ENCODE peak calls at places on chromosomes 1 and 21, in seven cellular contexts. One of them, this sample, is unnamed.

GRCh38 chr1:84286071-84286470 is 15.4 kb upstream of the SAMD13 start:
- DNase-seq in A673: no peak
- DNase-seq in aorta: no peak
- DNase-seq in CD8-positive, alpha-beta memory T cell: no peak
- DNase-seq in ovary: no peak
- DNase-seq in CD8-positive, alpha-beta T cell: no peak
- DNase-seq in SK-N-SH: no peak
- DNase-seq in this sample: no peak

GRCh38 chr1:159829822-159830455 is 3.3 kb downstream of the SLAMF8 start:
- DNase-seq in CD8-positive, alpha-beta memory T cell: no peak
- DNase-seq in aorta: no peak
- DNase-seq in ovary: peak; percentile 27
- DNase-seq in SK-N-SH: no peak
- DNase-seq in CD8-positive, alpha-beta T cell: no peak
- DNase-seq in A673: no peak
- DNase-seq in this sample: no peak

GRCh38 chr1:235160395-235160964 is 570 bp downstream of the RBM34 start:
- DNase-seq in aorta: no peak
- DNase-seq in ovary: no peak
- DNase-seq in SK-N-SH: no peak
- DNase-seq in CD8-positive, alpha-beta memory T cell: no peak
- DNase-seq in CD8-positive, alpha-beta T cell: no peak
- DNase-seq in A673: peak; percentile 31
- DNase-seq in this sample: no peak

GRCh38 chr21:27513825-27514224 is 546.9 kb upstream of the ADAMTS5 start:
- DNase-seq in CD8-positive, alpha-beta memory T cell: no peak
- DNase-seq in A673: no peak
- DNase-seq in aorta: no peak
- DNase-seq in SK-N-SH: no peak
- DNase-seq in CD8-positive, alpha-beta T cell: no peak
- DNase-seq in ovary: no peak
- DNase-seq in this sample: no peak

GRCh38 chr1:36223373-36223995 is 759 bp upstream of the THRAP3 start:
- DNase-seq in SK-N-SH: peak; percentile 37
- DNase-seq in CD8-positive, alpha-beta T cell: no peak
- DNase-seq in A673: peak; percentile 37
- DNase-seq in ovary: no peak
- DNase-seq in CD8-positive, alpha-beta memory T cell: peak; percentile 3
- DNase-seq in aorta: no peak
- DNase-seq in this sample: peak; percentile 63

GRCh38 chr1:24765308-24765988 is 20.2 kb downstream of the CLIC4 start:
- DNase-seq in CD8-positive, alpha-beta memory T cell: no peak
- DNase-seq in SK-N-SH: peak; percentile 36
- DNase-seq in aorta: no peak
- DNase-seq in ovary: no peak
- DNase-seq in CD8-positive, alpha-beta T cell: no peak
- DNase-seq in A673: peak; percentile 66
- DNase-seq in this sample: no peak

GRCh38 chr1:27011058-27011764 is 1.4 kb downstream of the TENT5B start:
- DNase-seq in CD8-positive, alpha-beta T cell: no peak
- DNase-seq in SK-N-SH: no peak
- DNase-seq in A673: peak; percentile 74
- DNase-seq in ovary: peak; percentile 66
- DNase-seq in aorta: peak; percentile 93
- DNase-seq in CD8-positive, alpha-beta memory T cell: no peak
- DNase-seq in this sample: peak; percentile 49

GRCh38 chr1:9755441-9755995 is 68.2 kb downstream of the CLSTN1 start:
- DNase-seq in aorta: peak; percentile 25
- DNase-seq in ovary: no peak
- DNase-seq in CD8-positive, alpha-beta memory T cell: no peak
- DNase-seq in A673: no peak
- DNase-seq in CD8-positive, alpha-beta T cell: no peak
- DNase-seq in SK-N-SH: no peak
- DNase-seq in this sample: no peak

GRCh38 chr1:90405726-90406125 is 311.4 kb downstream of the BARHL2 start:
- DNase-seq in CD8-positive, alpha-beta memory T cell: no peak
- DNase-seq in CD8-positive, alpha-beta T cell: no peak
- DNase-seq in ovary: no peak
- DNase-seq in A673: no peak
- DNase-seq in SK-N-SH: no peak
- DNase-seq in aorta: no peak
- DNase-seq in this sample: no peak

GRCh38 chr1:221858758-221859157 is 116.9 kb upstream of the DUSP10 start:
- DNase-seq in ovary: no peak
- DNase-seq in A673: no peak
- DNase-seq in SK-N-SH: no peak
- DNase-seq in aorta: no peak
- DNase-seq in CD8-positive, alpha-beta T cell: no peak
- DNase-seq in CD8-positive, alpha-beta memory T cell: no peak
- DNase-seq in this sample: no peak

GRCh38 chr1:110605901-110606783 is at the start of gene KCNA2:
- DNase-seq in CD8-positive, alpha-beta T cell: peak; percentile 50
- DNase-seq in CD8-positive, alpha-beta memory T cell: no peak
- DNase-seq in ovary: peak; percentile 66
- DNase-seq in A673: peak; percentile 83
- DNase-seq in aorta: peak; percentile 85
- DNase-seq in SK-N-SH: peak; percentile 88
- DNase-seq in this sample: no peak

GRCh38 chr1:3428899-3429298 is 25.6 kb upstream of the ARHGEF16 start:
- DNase-seq in aorta: no peak
- DNase-seq in CD8-positive, alpha-beta memory T cell: no peak
- DNase-seq in SK-N-SH: no peak
- DNase-seq in CD8-positive, alpha-beta T cell: no peak
- DNase-seq in A673: no peak
- DNase-seq in ovary: no peak
- DNase-seq in this sample: no peak

GRCh38 chr1:3429766-3430165 is 24.7 kb upstream of the ARHGEF16 start:
- DNase-seq in A673: no peak
- DNase-seq in CD8-positive, alpha-beta T cell: no peak
- DNase-seq in SK-N-SH: no peak
- DNase-seq in ovary: no peak
- DNase-seq in aorta: no peak
- DNase-seq in CD8-positive, alpha-beta memory T cell: no peak
- DNase-seq in this sample: no peak

GRCh38 chr1:3427711-3428704 is 26.5 kb upstream of the ARHGEF16 start:
- DNase-seq in aorta: no peak
- DNase-seq in ovary: no peak
- DNase-seq in SK-N-SH: no peak
- DNase-seq in CD8-positive, alpha-beta T cell: no peak
- DNase-seq in CD8-positive, alpha-beta memory T cell: no peak
- DNase-seq in A673: no peak
- DNase-seq in this sample: no peak

GRCh38 chr1:3430406-3430805 is 24.1 kb upstream of the ARHGEF16 start:
- DNase-seq in A673: no peak
- DNase-seq in aorta: no peak
- DNase-seq in SK-N-SH: no peak
- DNase-seq in ovary: no peak
- DNase-seq in CD8-positive, alpha-beta memory T cell: no peak
- DNase-seq in CD8-positive, alpha-beta T cell: no peak
- DNase-seq in this sample: no peak

DNA sequence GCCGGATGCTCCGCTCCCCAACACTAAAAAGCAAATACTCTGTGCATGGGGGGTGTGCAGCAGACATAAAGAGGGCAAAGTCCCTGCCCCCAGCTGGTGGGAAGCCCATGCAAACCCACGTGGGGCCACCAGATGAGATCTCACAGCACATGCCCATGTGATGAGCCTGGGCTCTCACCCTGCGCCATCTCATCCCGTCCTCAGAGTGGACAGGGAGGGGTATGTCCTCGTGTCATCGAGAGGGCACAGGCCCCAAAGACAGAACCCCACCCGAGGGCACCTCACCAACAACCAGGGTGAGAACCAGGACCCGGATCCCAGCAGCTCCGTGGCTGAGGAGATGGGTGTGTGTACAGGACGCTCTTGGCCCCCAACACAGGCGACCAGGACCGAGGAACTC is 25.1 kb upstream of the ARHGEF16 start:
- DNase-seq in ovary: no peak
- DNase-seq in SK-N-SH: no peak
- DNase-seq in CD8-positive, alpha-beta T cell: no peak
- DNase-seq in A673: no peak
- DNase-seq in CD8-positive, alpha-beta memory T cell: no peak
- DNase-seq in aorta: no peak
- DNase-seq in this sample: no peak
- H3K4me1 ChIP-seq in ovary: no peaks in the 10 kb centered on the region
- H3K4me1 ChIP-seq in SK-N-SH: no peaks in the 10 kb centered on the region
- H3K4me1 ChIP-seq in CD8-positive, alpha-beta T cell: no peaks in the 10 kb centered on the region
- H3K4me1 ChIP-seq in A673: no peaks in the 10 kb centered on the region
- H3K4me1 ChIP-seq in CD8-positive, alpha-beta memory T cell: no peaks in the 10 kb centered on the region
- H3K4me1 ChIP-seq in aorta: no peaks in the 10 kb centered on the region
- H3K4me1 ChIP-seq in this sample: no peaks in the 10 kb centered on the region

DNA sequence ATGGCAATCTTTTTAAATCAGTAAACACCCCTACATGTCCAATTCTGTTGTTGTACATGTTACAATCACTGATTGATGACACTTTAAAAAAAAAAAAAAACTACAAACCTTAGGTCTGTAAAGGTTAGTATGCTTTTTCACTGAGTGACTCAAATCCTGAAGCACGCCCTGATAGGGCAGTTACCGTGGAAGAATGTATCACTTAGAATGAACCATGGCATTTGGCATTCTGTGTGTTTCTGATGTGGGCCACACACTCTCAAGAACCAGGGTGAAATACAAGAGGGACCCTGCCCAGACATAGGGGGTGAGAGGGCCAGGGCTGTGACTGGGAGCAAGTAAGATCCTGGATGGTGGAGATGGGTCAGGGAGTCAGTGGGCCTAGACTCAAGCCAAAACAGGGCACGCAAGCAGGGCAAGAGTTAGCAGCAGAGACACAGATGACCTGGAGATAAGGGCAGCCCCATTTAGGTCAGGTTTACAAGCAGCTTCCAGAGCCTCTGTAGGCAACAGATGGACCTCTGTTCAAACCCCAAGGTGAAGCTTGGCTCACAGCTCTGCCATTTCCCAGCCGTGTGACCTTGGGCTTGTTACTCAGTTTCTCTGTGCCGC is 47.6 kb upstream of the DMRTB1 start:
- DNase-seq in CD8-positive, alpha-beta memory T cell: no peak
- DNase-seq in CD8-positive, alpha-beta T cell: no peak
- DNase-seq in ovary: no peak
- DNase-seq in SK-N-SH: no peak
- DNase-seq in A673: no peak
- DNase-seq in aorta: no peak
- DNase-seq in this sample: no peak
- H3K4me1 ChIP-seq in CD8-positive, alpha-beta memory T cell: peaks cover 76% of the 10 kb centered on the region
- H3K4me1 ChIP-seq in CD8-positive, alpha-beta T cell: peaks cover 38% of the 10 kb centered on the region
- H3K4me1 ChIP-seq in ovary: no peaks in the 10 kb centered on the region
- H3K4me1 ChIP-seq in SK-N-SH: peaks cover 17% of the 10 kb centered on the region
- H3K4me1 ChIP-seq in A673: peaks cover 38% of the 10 kb centered on the region
- H3K4me1 ChIP-seq in aorta: no peaks in the 10 kb centered on the region
- H3K4me1 ChIP-seq in this sample: no peaks in the 10 kb centered on the region

DNA sequence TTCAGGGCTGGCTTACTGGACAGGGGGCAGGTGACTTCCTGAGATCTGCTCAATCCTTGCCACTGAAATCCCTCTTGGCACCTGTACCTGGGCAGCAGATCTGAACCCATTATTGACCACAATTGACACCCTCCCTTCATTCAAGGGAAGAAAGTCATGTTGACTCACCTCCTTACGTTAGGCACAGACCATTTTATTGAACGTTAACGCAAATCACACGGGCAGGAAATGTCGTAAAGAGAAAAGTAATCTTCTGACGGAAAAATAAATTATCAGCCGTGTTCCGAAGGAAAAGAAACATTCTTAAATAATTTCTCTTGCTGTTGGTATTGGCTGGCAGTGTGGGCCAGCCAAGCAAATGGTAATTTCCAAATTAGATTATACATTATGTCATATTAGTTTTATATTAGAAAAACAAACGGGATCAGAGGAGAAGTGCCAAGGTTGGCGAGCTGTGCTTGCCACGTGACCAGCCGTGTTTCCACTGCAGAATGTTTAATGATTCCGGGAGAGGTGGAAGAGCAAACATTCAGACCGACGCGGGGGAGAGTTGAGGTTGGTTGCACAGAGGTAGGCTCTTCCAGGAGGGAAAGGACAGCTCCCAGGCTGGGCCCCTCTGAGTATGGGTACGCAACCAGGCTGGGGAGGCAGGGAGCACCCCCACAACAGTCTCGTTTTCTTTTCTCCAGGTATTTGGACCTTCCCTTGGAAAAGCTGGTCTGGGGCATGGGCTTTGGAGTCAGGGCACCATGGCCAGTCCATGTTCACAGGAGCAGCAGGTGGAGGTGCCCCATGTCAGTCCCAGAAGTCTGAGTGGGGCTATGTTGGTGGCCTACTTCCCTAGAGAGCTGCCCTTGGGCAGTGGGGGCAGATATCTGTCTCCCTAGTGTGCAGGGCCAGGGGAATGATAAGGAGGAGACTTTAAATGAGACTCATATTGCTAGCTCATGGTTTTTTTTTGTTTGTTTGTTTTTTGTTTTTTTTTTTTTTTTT is 121.1 kb downstream of the FOXD2 start:
- DNase-seq in CD8-positive, alpha-beta T cell: no peak
- DNase-seq in aorta: no peak
- DNase-seq in CD8-positive, alpha-beta memory T cell: no peak
- DNase-seq in ovary: no peak
- DNase-seq in SK-N-SH: no peak
- DNase-seq in A673: no peak
- DNase-seq in this sample: peak; percentile 77
- H3K4me1 ChIP-seq in CD8-positive, alpha-beta T cell: no peaks in the 10 kb centered on the region
- H3K4me1 ChIP-seq in aorta: no peaks in the 10 kb centered on the region
- H3K4me1 ChIP-seq in CD8-positive, alpha-beta memory T cell: no peaks in the 10 kb centered on the region
- H3K4me1 ChIP-seq in ovary: no peaks in the 10 kb centered on the region
- H3K4me1 ChIP-seq in SK-N-SH: peaks cover 4% of the 10 kb centered on the region
- H3K4me1 ChIP-seq in A673: no peaks in the 10 kb centered on the region
- H3K4me1 ChIP-seq in this sample: peaks cover 7% of the 10 kb centered on the region

DNA sequence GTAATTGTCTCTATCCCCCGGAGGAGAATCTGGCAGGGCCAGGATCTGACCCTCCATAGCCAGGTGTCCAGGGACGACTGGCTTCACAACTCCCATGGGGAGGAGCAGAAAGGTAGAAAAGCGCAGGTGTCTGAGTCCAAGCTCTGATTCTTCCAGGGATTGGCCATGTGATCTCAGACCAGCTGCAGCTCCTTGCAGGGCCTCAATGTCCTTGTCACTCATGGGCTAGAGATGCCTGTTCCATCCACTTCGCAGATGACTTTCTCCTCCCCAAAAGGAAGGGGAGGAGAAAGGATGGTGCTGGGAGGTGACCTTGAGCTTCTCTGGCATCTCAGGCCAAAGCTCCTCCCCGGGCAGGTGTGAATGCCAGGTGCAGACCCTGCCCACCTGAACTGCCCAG is 22.6 kb downstream of the HSPG2 start:
- DNase-seq in aorta: no peak
- DNase-seq in SK-N-SH: no peak
- DNase-seq in CD8-positive, alpha-beta T cell: no peak
- DNase-seq in A673: no peak
- DNase-seq in ovary: no peak
- DNase-seq in CD8-positive, alpha-beta memory T cell: no peak
- DNase-seq in this sample: peak; percentile 28
- H3K4me1 ChIP-seq in aorta: peaks cover 9% of the 10 kb centered on the region
- H3K4me1 ChIP-seq in SK-N-SH: peaks cover 16% of the 10 kb centered on the region
- H3K4me1 ChIP-seq in CD8-positive, alpha-beta T cell: peaks cover 2% of the 10 kb centered on the region
- H3K4me1 ChIP-seq in A673: no peaks in the 10 kb centered on the region
- H3K4me1 ChIP-seq in ovary: peaks cover 21% of the 10 kb centered on the region
- H3K4me1 ChIP-seq in CD8-positive, alpha-beta memory T cell: peaks cover 9% of the 10 kb centered on the region
- H3K4me1 ChIP-seq in this sample: peaks cover 7% of the 10 kb centered on the region

GRCh38 chr1:182170941-182171461 is 109.5 kb upstream of the ZNF648 start:
- DNase-seq in CD8-positive, alpha-beta memory T cell: no peak
- DNase-seq in SK-N-SH: no peak
- DNase-seq in ovary: no peak
- DNase-seq in A673: no peak
- DNase-seq in aorta: no peak
- DNase-seq in CD8-positive, alpha-beta T cell: no peak
- DNase-seq in this sample: no peak
- H3K4me1 ChIP-seq in CD8-positive, alpha-beta memory T cell: no peaks in the 10 kb centered on the region
- H3K4me1 ChIP-seq in SK-N-SH: no peaks in the 10 kb centered on the region
- H3K4me1 ChIP-seq in ovary: peaks cover 8% of the 10 kb centered on the region
- H3K4me1 ChIP-seq in A673: no peaks in the 10 kb centered on the region
- H3K4me1 ChIP-seq in aorta: peaks cover 2% of the 10 kb centered on the region
- H3K4me1 ChIP-seq in CD8-positive, alpha-beta T cell: no peaks in the 10 kb centered on the region
- H3K4me1 ChIP-seq in this sample: no peaks in the 10 kb centered on the region

GRCh38 chr1:218485241-218485928 is 140.2 kb downstream of the TGFB2 start:
- DNase-seq in SK-N-SH: no peak
- DNase-seq in CD8-positive, alpha-beta T cell: no peak
- DNase-seq in aorta: no peak
- DNase-seq in CD8-positive, alpha-beta memory T cell: no peak
- DNase-seq in A673: no peak
- DNase-seq in ovary: no peak
- DNase-seq in this sample: no peak
- H3K4me1 ChIP-seq in SK-N-SH: peaks cover 2% of the 10 kb centered on the region
- H3K4me1 ChIP-seq in CD8-positive, alpha-beta T cell: no peaks in the 10 kb centered on the region
- H3K4me1 ChIP-seq in aorta: peaks cover 2% of the 10 kb centered on the region
- H3K4me1 ChIP-seq in CD8-positive, alpha-beta memory T cell: no peaks in the 10 kb centered on the region
- H3K4me1 ChIP-seq in A673: no peaks in the 10 kb centered on the region
- H3K4me1 ChIP-seq in ovary: no peaks in the 10 kb centered on the region
- H3K4me1 ChIP-seq in this sample: no peaks in the 10 kb centered on the region

This sample was measured in small intestine.